ENCODE peak calls at places on chromosomes 13 and 19, in ten cellular contexts. B, N, Q, K, Y, O, W, R, U and T are unnamed samples.

GRCh38 chr13:25018729-25019115 is 77.2 kb upstream of the PABPC3 start:
- DNase-seq in B (no peak), N (no peak), Q (no peak), K (peak), Y (no peak), O (no peak), W (no peak), R (no peak), U (no peak), T (no peak)

GRCh38 chr13:49370390-49370789 is 73.5 kb downstream of the CAB39L start:
- DNase-seq in B (no peak), N (no peak), Q (no peak), K (no peak), Y (no peak), O (no peak), W (no peak), R (no peak), U (no peak), T (no peak)

GRCh38 chr19:49861127-49861526 is 6.2 kb downstream of the PNKP start:
- DNase-seq in B (no peak), N (no peak), Q (no peak), K (peak), Y (no peak), O (peak), W (peak), R (no peak), U (no peak), T (peak)

GRCh38 chr13:37187110-37187509 is 81.6 kb upstream of the CSNK1A1L start:
- DNase-seq in B (peak), N (peak), Q (no peak), K (no peak), Y (peak), O (no peak), W (no peak), R (no peak), U (no peak), T (no peak)

GRCh38 chr19:50326101-50326664 is 3.0 kb downstream of the KCNC3 start:
- DNase-seq in B (no peak), N (no peak), Q (no peak), K (no peak), Y (no peak), O (no peak), W (no peak), R (no peak), U (no peak), T (no peak)

GRCh38 chr19:49932041-49932451 is 2.7 kb upstream of the NUP62 start:
- DNase-seq in B (no peak), N (no peak), Q (no peak), K (no peak), Y (no peak), O (no peak), W (no peak), R (no peak), U (no peak), T (no peak)

GRCh38 chr19:5048091-5048726 is 79.3 kb downstream of the KDM4B start:
- DNase-seq in B (no peak), N (peak), Q (peak), K (peak), Y (peak), O (peak), W (peak), R (peak), U (peak), T (peak)

GRCh38 chr13:29847501-29847983 is 2.9 kb downstream of the UBL3 start:
- DNase-seq in B (no peak), N (peak), Q (no peak), K (no peak), Y (peak), O (peak), W (peak), R (no peak), U (no peak), T (peak)

GRCh38 chr19:36041831-36042230 is 9.2 kb upstream of the CLIP3 start:
- DNase-seq in B (peak), N (peak), Q (no peak), K (no peak), Y (no peak), O (peak), W (peak), R (no peak), U (no peak), T (no peak)

GRCh38 chr19:43470288-43470687 is 4.9 kb upstream of the LYPD3 start:
- DNase-seq in B (no peak), N (peak), Q (no peak), K (no peak), Y (peak), O (no peak), W (peak), R (no peak), U (no peak), T (no peak)

GRCh38 chr19:36573948-36574726 is 1.0 kb upstream of the ZNF529 start:
- DNase-seq in B (no peak), N (no peak), Q (no peak), K (peak), Y (no peak), O (peak), W (peak), R (no peak), U (no peak), T (peak)

GRCh38 chr13:45451282-45451681 is 13.5 kb upstream of the COG3 start:
- DNase-seq in B (no peak), N (no peak), Q (no peak), K (no peak), Y (no peak), O (no peak), W (no peak), R (no peak), U (no peak), T (no peak)

GRCh38 chr13:111292710-111293485 is 27.5 kb upstream of the TEX29 start:
- DNase-seq in B (no peak), N (no peak), Q (no peak), K (no peak), Y (no peak), O (no peak), W (no peak), R (no peak), U (no peak), T (no peak)

GRCh38 chr19:5050016-5050656 is 81.2 kb downstream of the KDM4B start:
- DNase-seq in B (no peak), N (no peak), Q (no peak), K (no peak), Y (no peak), O (no peak), W (no peak), R (no peak), U (no peak), T (no peak)

GRCh38 chr13:75770164-75771145 is 134.3 kb downstream of the LMO7 start:
- DNase-seq in B (no peak), N (peak), Q (no peak), K (no peak), Y (no peak), O (peak), W (peak), R (no peak), U (no peak), T (no peak)

GRCh38 chr19:10593820-10594637 is 6.9 kb upstream of the AP1M2 start:
- DNase-seq in B (no peak), N (no peak), Q (peak), K (no peak), Y (no peak), O (peak), W (no peak), R (no peak), U (no peak), T (no peak)

GRCh38 chr19:50649433-50650391 is at the start of gene C19orf81:
- DNase-seq in B (no peak), N (peak), Q (no peak), K (peak), Y (peak), O (peak), W (no peak), R (no peak), U (no peak), T (no peak)

GRCh38 chr13:23766199-23766771 is 122.9 kb downstream of the MIPEP start:
- DNase-seq in B (no peak), N (no peak), Q (no peak), K (no peak), Y (no peak), O (no peak), W (no peak), R (no peak), U (no peak), T (no peak)

GRCh38 chr13:53343345-53343744 is 314.7 kb downstream of the OLFM4 start:
- DNase-seq in B (no peak), N (no peak), Q (no peak), K (no peak), Y (no peak), O (no peak), W (no peak), R (no peak), U (no peak), T (no peak)

GRCh38 chr19:35357867-35358573 is at the start of gene FFAR3:
- DNase-seq in B (no peak), N (peak), Q (no peak), K (peak), Y (peak), O (peak), W (peak), R (peak), U (no peak), T (no peak)

GRCh38 chr13:97043302-97043701 is 49.0 kb upstream of the OXGR1 start:
- DNase-seq in B (peak), N (peak), Q (no peak), K (no peak), Y (peak), O (peak), W (peak), R (no peak), U (no peak), T (no peak)

GRCh38 chr19:41302624-41303351 is 7.2 kb upstream of the CCDC97 start:
- DNase-seq in B (no peak), N (no peak), Q (peak), K (no peak), Y (no peak), O (no peak), W (no peak), R (no peak), U (no peak), T (peak)